ENCODE peak calls at places on chromosomes 12 and 14, in six cellular contexts. One of them, this sample, is unnamed.
A peak's percentile ranks its signal among the peaks of the same experiment; 100 is the strongest.

GRCh38 chr12:17062296-17063061 is 456.5 kb upstream of the LMO3 start:
- DNase-seq in left colon: no peak
- DNase-seq in NCI-H2171 treated with DMSO at 0.1 percent for 48 hours: no peak
- DNase-seq in mammary epithelial cell: peak; percentile 39
- DNase-seq in NCI-H748 treated with DMSO at 0.1 percent for 48 hours: peak; percentile 94
- DNase-seq in foreskin fibroblast: no peak
- DNase-seq in this sample: no peak

GRCh38 chr14:104895786-104896642 is 28.7 kb upstream of the PLD4 start:
- DNase-seq in left colon: peak; percentile 23
- DNase-seq in NCI-H2171 treated with DMSO at 0.1 percent for 48 hours: no peak
- DNase-seq in mammary epithelial cell: no peak
- DNase-seq in NCI-H748 treated with DMSO at 0.1 percent for 48 hours: peak; percentile 10
- DNase-seq in foreskin fibroblast: no peak
- DNase-seq in this sample: peak; percentile 11

GRCh38 chr12:55060470-55060869 is 40.7 kb downstream of the NEUROD4 start:
- DNase-seq in left colon: no peak
- DNase-seq in NCI-H2171 treated with DMSO at 0.1 percent for 48 hours: peak; percentile 29
- DNase-seq in mammary epithelial cell: peak; percentile 21
- DNase-seq in NCI-H748 treated with DMSO at 0.1 percent for 48 hours: no peak
- DNase-seq in foreskin fibroblast: no peak
- DNase-seq in this sample: no peak

GRCh38 chr12:74689071-74689655 is 151.5 kb downstream of the ATXN7L3B start:
- DNase-seq in left colon: no peak
- DNase-seq in NCI-H2171 treated with DMSO at 0.1 percent for 48 hours: peak; percentile 73
- DNase-seq in mammary epithelial cell: peak; percentile 14
- DNase-seq in NCI-H748 treated with DMSO at 0.1 percent for 48 hours: peak; percentile 5
- DNase-seq in foreskin fibroblast: peak; percentile 27
- DNase-seq in this sample: no peak

GRCh38 chr12:94875525-94875924 is 128.0 kb downstream of the NDUFA12 start:
- DNase-seq in left colon: no peak
- DNase-seq in NCI-H2171 treated with DMSO at 0.1 percent for 48 hours: peak; percentile 81
- DNase-seq in mammary epithelial cell: peak; percentile 47
- DNase-seq in NCI-H748 treated with DMSO at 0.1 percent for 48 hours: peak; percentile 51
- DNase-seq in foreskin fibroblast: no peak
- DNase-seq in this sample: no peak

GRCh38 chr12:28415755-28416154 is 225.5 kb downstream of the CCDC91 start:
- DNase-seq in left colon: no peak
- DNase-seq in NCI-H2171 treated with DMSO at 0.1 percent for 48 hours: no peak
- DNase-seq in mammary epithelial cell: peak; percentile 64
- DNase-seq in NCI-H748 treated with DMSO at 0.1 percent for 48 hours: no peak
- DNase-seq in foreskin fibroblast: peak; percentile 43
- DNase-seq in this sample: no peak

GRCh38 chr14:24411468-24412454 is 13.0 kb downstream of the NYNRIN start:
- DNase-seq in left colon: no peak
- DNase-seq in NCI-H2171 treated with DMSO at 0.1 percent for 48 hours: peak; percentile 59
- DNase-seq in mammary epithelial cell: no peak
- DNase-seq in NCI-H748 treated with DMSO at 0.1 percent for 48 hours: no peak
- DNase-seq in foreskin fibroblast: no peak
- DNase-seq in this sample: peak; percentile 36

GRCh38 chr14:44777567-44777966 is 184.2 kb downstream of the KLHL28 start:
- DNase-seq in left colon: no peak
- DNase-seq in NCI-H2171 treated with DMSO at 0.1 percent for 48 hours: no peak
- DNase-seq in mammary epithelial cell: no peak
- DNase-seq in NCI-H748 treated with DMSO at 0.1 percent for 48 hours: no peak
- DNase-seq in foreskin fibroblast: no peak
- DNase-seq in this sample: no peak

GRCh38 chr14:69808919-69809808 is 12.1 kb upstream of the SLC10A1 start:
- DNase-seq in left colon: no peak
- DNase-seq in NCI-H2171 treated with DMSO at 0.1 percent for 48 hours: no peak
- DNase-seq in mammary epithelial cell: no peak
- DNase-seq in NCI-H748 treated with DMSO at 0.1 percent for 48 hours: no peak
- DNase-seq in foreskin fibroblast: no peak
- DNase-seq in this sample: no peak

GRCh38 chr12:68487721-68488309 is 122.9 kb upstream of the RAP1B start:
- DNase-seq in left colon: no peak
- DNase-seq in NCI-H2171 treated with DMSO at 0.1 percent for 48 hours: no peak
- DNase-seq in mammary epithelial cell: no peak
- DNase-seq in NCI-H748 treated with DMSO at 0.1 percent for 48 hours: no peak
- DNase-seq in foreskin fibroblast: no peak
- DNase-seq in this sample: no peak

This sample was measured in NCI-H524 treated with DMSO at 0.1 percent for 48 hours.